ENCODE peak calls at places on chromosome 17, in nine cellular contexts. One of them, this sample, is unnamed. For H3K9me2, the result is how much of the 10 kb centered on the place peaks cover.

GRCh38 chr17:66240630-66241029 is 11.4 kb upstream of the APOH start:
- DNase-seq in Karpas-422: no peak
- DNase-seq in OCI-LY7: no peak
- DNase-seq in GM23248: peak
- DNase-seq in GM23338: no peak
- DNase-seq in PC-3: peak
- DNase-seq in HCT116: no peak
- DNase-seq in hepatocyte: no peak
- DNase-seq in SK-N-SH: no peak
- DNase-seq in this sample: peak

GRCh38 chr17:34259151-34259550 is 4.1 kb downstream of the CCL2 start:
- DNase-seq in SK-N-SH: no peak
- DNase-seq in hepatocyte: no peak
- DNase-seq in GM23338: no peak
- DNase-seq in GM23248: peak
- DNase-seq in HCT116: no peak
- DNase-seq in OCI-LY7: no peak
- DNase-seq in Karpas-422: no peak
- DNase-seq in PC-3: no peak
- DNase-seq in this sample: no peak

GRCh38 chr17:45902892-45903346 is 8.6 kb downstream of the MAPT start:
- DNase-seq in SK-N-SH: peak
- DNase-seq in OCI-LY7: no peak
- DNase-seq in hepatocyte: no peak
- DNase-seq in GM23248: peak
- DNase-seq in Karpas-422: no peak
- DNase-seq in HCT116: no peak
- DNase-seq in PC-3: peak
- DNase-seq in GM23338: no peak
- DNase-seq in this sample: no peak

GRCh38 chr17:18172528-18173278 is 10.9 kb upstream of the ALKBH5 start:
- DNase-seq in Karpas-422: no peak
- DNase-seq in HCT116: no peak
- DNase-seq in OCI-LY7: no peak
- DNase-seq in GM23338: peak
- DNase-seq in hepatocyte: no peak
- DNase-seq in PC-3: no peak
- DNase-seq in GM23248: no peak
- DNase-seq in SK-N-SH: peak
- DNase-seq in this sample: no peak

GRCh38 chr17:18855831-18856624 is 1.9 kb upstream of the PRPSAP2 start:
- DNase-seq in GM23338: peak
- DNase-seq in HCT116: peak
- DNase-seq in GM23248: peak
- DNase-seq in PC-3: peak
- DNase-seq in SK-N-SH: peak
- DNase-seq in Karpas-422: peak
- DNase-seq in OCI-LY7: peak
- DNase-seq in hepatocyte: peak
- DNase-seq in this sample: peak

GRCh38 chr17:45440161-45440859 is 7.6 kb upstream of the ARHGAP27 start:
- DNase-seq in GM23248: peak
- DNase-seq in SK-N-SH: no peak
- DNase-seq in GM23338: peak
- DNase-seq in Karpas-422: no peak
- DNase-seq in hepatocyte: peak
- DNase-seq in PC-3: peak
- DNase-seq in HCT116: no peak
- DNase-seq in OCI-LY7: peak
- DNase-seq in this sample: peak

GRCh38 chr17:59760164-59760563 is 52.7 kb downstream of the VMP1 start:
- DNase-seq in Karpas-422: no peak
- DNase-seq in GM23248: no peak
- DNase-seq in OCI-LY7: no peak
- DNase-seq in PC-3: no peak
- DNase-seq in hepatocyte: no peak
- DNase-seq in SK-N-SH: no peak
- DNase-seq in GM23338: no peak
- DNase-seq in HCT116: no peak
- DNase-seq in this sample: no peak

GRCh38 chr17:6969323-6969726 is 26.5 kb upstream of the ALOX12 start:
- DNase-seq in PC-3: peak
- DNase-seq in HCT116: no peak
- DNase-seq in OCI-LY7: no peak
- DNase-seq in Karpas-422: no peak
- DNase-seq in GM23248: peak
- DNase-seq in SK-N-SH: no peak
- DNase-seq in hepatocyte: no peak
- DNase-seq in GM23338: no peak
- DNase-seq in this sample: no peak

DNA sequence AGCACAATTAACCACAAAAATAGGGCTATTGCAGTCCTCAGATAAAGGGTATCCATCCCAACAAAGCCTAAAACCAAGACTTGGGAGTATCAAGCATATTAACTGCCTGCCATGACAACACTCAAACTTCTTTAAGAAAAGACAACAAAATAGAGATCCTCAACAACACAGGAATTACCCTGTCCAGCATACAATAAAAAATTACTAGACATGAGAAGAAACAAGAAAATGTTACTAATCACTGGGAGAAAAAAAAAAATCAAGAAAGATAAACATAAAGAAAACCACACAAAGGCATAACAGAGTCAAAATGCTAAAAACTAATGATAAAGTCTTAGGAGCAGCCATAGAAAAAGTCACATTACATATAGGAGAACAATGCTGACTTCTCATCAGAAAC is 73.9 kb downstream of the SLC39A11 start:
- DNase-seq in Karpas-422: no peak
- DNase-seq in HCT116: no peak
- DNase-seq in hepatocyte: no peak
- DNase-seq in GM23248: no peak
- DNase-seq in PC-3: no peak
- DNase-seq in GM23338: no peak
- DNase-seq in OCI-LY7: no peak
- DNase-seq in SK-N-SH: no peak
- DNase-seq in this sample: no peak
- H3K9me2 ChIP-seq in Karpas-422: under half
- H3K9me2 ChIP-seq in HCT116: under half
- H3K9me2 ChIP-seq in hepatocyte: under half
- H3K9me2 ChIP-seq in GM23248: under half
- H3K9me2 ChIP-seq in PC-3: under half
- H3K9me2 ChIP-seq in GM23338: under half
- H3K9me2 ChIP-seq in OCI-LY7: under half
- H3K9me2 ChIP-seq in SK-N-SH: under half
- H3K9me2 ChIP-seq in this sample: under half

GRCh38 chr17:35315283-35315682 is 58.1 kb downstream of the SLFN11 start:
- DNase-seq in GM23248: peak
- DNase-seq in HCT116: no peak
- DNase-seq in GM23338: no peak
- DNase-seq in SK-N-SH: no peak
- DNase-seq in hepatocyte: no peak
- DNase-seq in PC-3: peak
- DNase-seq in Karpas-422: no peak
- DNase-seq in OCI-LY7: no peak
- DNase-seq in this sample: peak

GRCh38 chr17:35314415-35315216 is 58.8 kb downstream of the SLFN11 start:
- DNase-seq in OCI-LY7: no peak
- DNase-seq in GM23338: peak
- DNase-seq in PC-3: no peak
- DNase-seq in Karpas-422: no peak
- DNase-seq in HCT116: no peak
- DNase-seq in SK-N-SH: peak
- DNase-seq in GM23248: peak
- DNase-seq in hepatocyte: no peak
- DNase-seq in this sample: no peak

GRCh38 chr17:35312790-35313711 is 60.4 kb downstream of the SLFN11 start:
- DNase-seq in OCI-LY7: peak
- DNase-seq in Karpas-422: peak
- DNase-seq in GM23248: peak
- DNase-seq in HCT116: peak
- DNase-seq in hepatocyte: peak
- DNase-seq in GM23338: peak
- DNase-seq in SK-N-SH: peak
- DNase-seq in PC-3: peak
- DNase-seq in this sample: no peak

GRCh38 chr17:35312346-35312745 is 61.1 kb downstream of the SLFN11 start:
- DNase-seq in PC-3: no peak
- DNase-seq in SK-N-SH: no peak
- DNase-seq in GM23248: no peak
- DNase-seq in OCI-LY7: no peak
- DNase-seq in HCT116: no peak
- DNase-seq in hepatocyte: no peak
- DNase-seq in Karpas-422: no peak
- DNase-seq in GM23338: no peak
- DNase-seq in this sample: no peak

GRCh38 chr17:35313875-35314409 is 59.5 kb downstream of the SLFN11 start:
- DNase-seq in PC-3: no peak
- DNase-seq in HCT116: no peak
- DNase-seq in OCI-LY7: no peak
- DNase-seq in SK-N-SH: peak
- DNase-seq in GM23248: peak
- DNase-seq in Karpas-422: no peak
- DNase-seq in GM23338: peak
- DNase-seq in hepatocyte: no peak
- DNase-seq in this sample: no peak
- H3K4me3 ChIP-seq in PC-3: no peak
- H3K4me3 ChIP-seq in HCT116: no peak
- H3K4me3 ChIP-seq in OCI-LY7: no peak
- H3K4me3 ChIP-seq in SK-N-SH: no peak
- H3K4me3 ChIP-seq in GM23248: no peak
- H3K4me3 ChIP-seq in Karpas-422: no peak
- H3K4me3 ChIP-seq in GM23338: peak
- H3K4me3 ChIP-seq in hepatocyte: no peak
- H3K4me3 ChIP-seq in this sample: no peak

GRCh38 chr17:79434215-79434614 is 176.6 kb downstream of the RBFOX3 start:
- DNase-seq in GM23248: no peak
- DNase-seq in GM23338: no peak
- DNase-seq in hepatocyte: no peak
- DNase-seq in PC-3: no peak
- DNase-seq in Karpas-422: no peak
- DNase-seq in SK-N-SH: no peak
- DNase-seq in OCI-LY7: no peak
- DNase-seq in HCT116: no peak
- DNase-seq in this sample: no peak
- H3K9me2 ChIP-seq in GM23248: under half
- H3K9me2 ChIP-seq in GM23338: under half
- H3K9me2 ChIP-seq in hepatocyte: under half
- H3K9me2 ChIP-seq in PC-3: under half
- H3K9me2 ChIP-seq in Karpas-422: under half
- H3K9me2 ChIP-seq in SK-N-SH: under half
- H3K9me2 ChIP-seq in OCI-LY7: under half
- H3K9me2 ChIP-seq in HCT116: under half
- H3K9me2 ChIP-seq in this sample: under half

GRCh38 chr17:38464251-38464722 is 36.0 kb downstream of the ARHGAP23 start:
- DNase-seq in GM23248: peak
- DNase-seq in OCI-LY7: no peak
- DNase-seq in SK-N-SH: peak
- DNase-seq in PC-3: no peak
- DNase-seq in Karpas-422: no peak
- DNase-seq in hepatocyte: no peak
- DNase-seq in GM23338: no peak
- DNase-seq in HCT116: no peak
- DNase-seq in this sample: no peak

GRCh38 chr17:38464723-38465419 is 36.6 kb downstream of the ARHGAP23 start:
- DNase-seq in PC-3: no peak
- DNase-seq in GM23338: peak
- DNase-seq in GM23248: peak
- DNase-seq in SK-N-SH: peak
- DNase-seq in hepatocyte: peak
- DNase-seq in OCI-LY7: no peak
- DNase-seq in Karpas-422: no peak
- DNase-seq in HCT116: peak
- DNase-seq in this sample: no peak

GRCh38 chr17:38467491-38467890 is 39.2 kb downstream of the ARHGAP23 start:
- DNase-seq in PC-3: no peak
- DNase-seq in hepatocyte: no peak
- DNase-seq in Karpas-422: no peak
- DNase-seq in OCI-LY7: no peak
- DNase-seq in GM23248: no peak
- DNase-seq in GM23338: no peak
- DNase-seq in HCT116: no peak
- DNase-seq in SK-N-SH: no peak
- DNase-seq in this sample: no peak

GRCh38 chr17:38465420-38466345 is 37.4 kb downstream of the ARHGAP23 start:
- DNase-seq in Karpas-422: no peak
- DNase-seq in HCT116: no peak
- DNase-seq in PC-3: no peak
- DNase-seq in GM23248: peak
- DNase-seq in SK-N-SH: peak
- DNase-seq in OCI-LY7: no peak
- DNase-seq in GM23338: no peak
- DNase-seq in hepatocyte: no peak
- DNase-seq in this sample: peak

DNA sequence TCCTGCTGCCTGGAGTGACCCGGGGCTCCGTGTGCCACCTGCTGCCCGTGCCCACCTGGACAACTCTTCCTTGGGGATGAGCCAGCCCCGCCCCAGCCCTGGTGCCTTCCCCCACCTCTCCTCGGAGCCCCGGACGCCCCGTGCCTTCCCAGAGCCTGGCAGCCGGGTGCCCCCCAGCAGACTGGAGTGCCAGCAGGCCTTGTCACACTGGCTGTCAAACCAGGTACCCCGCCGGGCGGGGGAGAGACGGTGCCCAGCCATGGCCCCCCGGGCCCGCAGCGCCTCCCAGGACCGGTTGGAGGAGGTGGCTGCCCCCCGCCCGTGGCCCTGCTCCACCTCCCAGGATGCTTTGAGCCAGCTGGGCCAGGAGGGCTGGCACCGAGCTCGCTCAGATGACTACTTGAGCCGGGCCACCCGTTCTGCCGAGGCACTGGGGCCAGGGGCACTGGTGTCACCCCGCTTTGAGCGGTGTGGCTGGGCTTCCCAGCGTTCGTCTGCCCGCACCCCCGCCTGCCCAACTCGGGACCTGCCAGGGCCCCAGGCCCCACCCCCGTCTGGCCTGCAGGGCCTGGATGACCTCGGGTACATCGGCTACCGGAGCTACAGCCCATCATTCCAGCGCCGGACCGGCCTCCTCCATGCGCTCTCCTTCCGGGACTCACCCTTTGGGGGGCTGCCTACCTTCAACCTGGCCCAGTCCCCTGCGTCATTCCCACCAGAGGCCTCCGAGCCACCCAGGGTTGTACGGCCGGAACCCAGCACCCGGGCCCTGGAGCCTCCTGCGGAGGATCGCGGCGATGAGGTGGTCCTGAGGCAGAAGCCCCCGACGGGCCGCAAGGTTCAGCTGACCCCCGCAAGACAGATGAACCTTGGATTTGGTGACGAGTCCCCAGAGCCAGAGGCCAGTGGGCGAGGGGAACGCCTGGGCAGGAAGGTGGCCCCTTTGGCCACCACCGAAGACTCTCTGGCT is 38.4 kb downstream of the ARHGAP23 start:
- DNase-seq in HCT116: no peak
- DNase-seq in SK-N-SH: no peak
- DNase-seq in PC-3: no peak
- DNase-seq in hepatocyte: no peak
- DNase-seq in Karpas-422: no peak
- DNase-seq in OCI-LY7: no peak
- DNase-seq in GM23248: peak
- DNase-seq in GM23338: no peak
- DNase-seq in this sample: no peak
- H3K4me3 ChIP-seq in HCT116: no peak
- H3K4me3 ChIP-seq in SK-N-SH: no peak
- H3K4me3 ChIP-seq in PC-3: no peak
- H3K4me3 ChIP-seq in hepatocyte: no peak
- H3K4me3 ChIP-seq in Karpas-422: no peak
- H3K4me3 ChIP-seq in OCI-LY7: no peak
- H3K4me3 ChIP-seq in GM23248: peak
- H3K4me3 ChIP-seq in GM23338: no peak
- H3K4me3 ChIP-seq in this sample: no peak

This sample was measured in PC-9.